ENCODE peak calls at places on chromosome 15, in six cellular contexts. P is ACHN; N is CD8-positive, alpha-beta T cell; Y is SJSA1; F is dorsolateral prefrontal cortex; G is activated T-helper 1 cell treated with Interleukin-2 at 50 U/mL for 16 hours. S is an unnamed sample.

GRCh38 chr15:52651868-52652267 is 27.3 kb downstream of the ATOSA start:
- DNase-seq in P (peak), N (peak), Y (peak), F (no peak), G (peak), S (peak)

GRCh38 chr15:88605507-88606436 is 15.4 kb upstream of the AEN start:
- DNase-seq in P (peak), N (peak), Y (no peak), F (no peak), G (no peak), S (no peak)

GRCh38 chr15:88334436-88334835 is 77.9 kb upstream of the NTRK3 start:
- DNase-seq in P (no peak), N (no peak), Y (no peak), F (no peak), G (no peak), S (no peak)

GRCh38 chr15:62972814-62973213 is 69.7 kb upstream of the TPM1 start:
- DNase-seq in P (peak), N (no peak), Y (no peak), F (no peak), G (no peak), S (no peak)

GRCh38 chr15:31078461-31078860 is 23.1 kb downstream of the TRPM1 start:
- DNase-seq in P (no peak), N (no peak), Y (no peak), F (no peak), G (no peak), S (no peak)

GRCh38 chr15:87672309-87672897 is 584.1 kb downstream of the NTRK3 start:
- DNase-seq in P (peak), N (no peak), Y (no peak), F (no peak), G (no peak), S (no peak)

GRCh38 chr15:29939404-29939803 is 117.1 kb upstream of the TJP1 start:
- DNase-seq in P (peak), N (no peak), Y (peak), F (no peak), G (no peak), S (no peak)

GRCh38 chr15:36491912-36492311 is 87.5 kb upstream of the CDIN1 start:
- DNase-seq in P (no peak), N (no peak), Y (no peak), F (no peak), G (no peak), S (no peak)

GRCh38 chr15:66126057-66126855 is 127.3 kb downstream of the MEGF11 start:
- DNase-seq in P (no peak), N (no peak), Y (no peak), F (no peak), G (no peak), S (no peak)

GRCh38 chr15:83694030-83694429 is 40.1 kb downstream of the ADAMTSL3 start:
- DNase-seq in P (peak), N (no peak), Y (peak), F (no peak), G (no peak), S (no peak)

S was measured in SK-N-MC.